ENCODE peak calls at places on chromosomes 2 and 18, in seven cellular contexts. B is heart right ventricle, L is upper lobe of right lung, G is fibroblast of mammary gland, M is H9, E is fibroblast of the aortic adventitia, N is epithelial cell of esophagus. R is an unnamed sample.

GRCh38 chr2:217798743-217799552 is 203.8 kb downstream of the TNS1 start:
- DNase-seq in B (no peak), L (no peak), G (no peak), M (peak), E (no peak), N (no peak), R (no peak)

GRCh38 chr18:74152270-74152669 is 3.9 kb downstream of the TIMM21 start:
- DNase-seq in B (no peak), L (no peak), G (no peak), M (no peak), E (no peak), N (no peak), R (no peak)

GRCh38 chr2:15092166-15092565 is 459.6 kb downstream of the LRATD1 start:
- DNase-seq in B (no peak), L (no peak), G (no peak), M (no peak), E (no peak), N (no peak), R (no peak)

GRCh38 chr2:239381709-239382134 is 19.1 kb downstream of the HDAC4 start:
- DNase-seq in B (no peak), L (no peak), G (no peak), M (no peak), E (no peak), N (no peak), R (no peak)

GRCh38 chr18:49238433-49239042 is 221.9 kb downstream of the DYM start:
- DNase-seq in B (no peak), L (no peak), G (peak), M (no peak), E (peak), N (peak), R (no peak)

GRCh38 chr2:145563752-145564615 is 1044.1 kb upstream of the ZEB2 start:
- DNase-seq in B (no peak), L (no peak), G (peak), M (no peak), E (peak), N (peak), R (no peak)

GRCh38 chr2:22213237-22213636 is 1089.5 kb downstream of the TDRD15 start:
- DNase-seq in B (no peak), L (no peak), G (no peak), M (no peak), E (no peak), N (no peak), R (no peak)

GRCh38 chr2:10167316-10167715 is 44.8 kb downstream of the RRM2 start:
- DNase-seq in B (no peak), L (no peak), G (no peak), M (no peak), E (no peak), N (no peak), R (no peak)

GRCh38 chr18:6747646-6748045 is 18.1 kb downstream of the ARHGAP28 start:
- DNase-seq in B (no peak), L (no peak), G (peak), M (no peak), E (peak), N (peak), R (peak)

GRCh38 chr2:88006912-88007439 is 9.4 kb downstream of the RNU2-63P start:
- DNase-seq in B (no peak), L (no peak), G (no peak), M (peak), E (no peak), N (no peak), R (no peak)

GRCh38 chr2:187150667-187151066 is 297.4 kb downstream of the CALCRL start:
- DNase-seq in B (no peak), L (no peak), G (peak), M (no peak), E (peak), N (peak), R (no peak)

GRCh38 chr2:39142012-39142346 is 21.1 kb upstream of the SOS1 start:
- DNase-seq in B (no peak), L (no peak), G (no peak), M (no peak), E (no peak), N (no peak), R (no peak)

GRCh38 chr2:227608469-227609338 is 5.9 kb downstream of the SCYGR3 start:
- DNase-seq in B (no peak), L (no peak), G (no peak), M (no peak), E (no peak), N (no peak), R (no peak)

GRCh38 chr2:223114917-223115316 is 62.9 kb downstream of the KCNE4 start:
- DNase-seq in B (no peak), L (no peak), G (no peak), M (no peak), E (no peak), N (no peak), R (no peak)

GRCh38 chr2:136448435-136448834 is 316.9 kb upstream of the THSD7B start:
- DNase-seq in B (no peak), L (no peak), G (no peak), M (no peak), E (no peak), N (no peak), R (no peak)

GRCh38 chr2:101502095-101502494 is 27.2 kb upstream of the RFX8 start:
- DNase-seq in B (no peak), L (no peak), G (no peak), M (no peak), E (no peak), N (no peak), R (no peak)

GRCh38 chr2:238288650-238289573 is 502 bp upstream of the PER2 start:
- DNase-seq in B (peak), L (peak), G (peak), M (peak), E (peak), N (peak), R (peak)
- TF ChIP-seq CTCF in B (peak), L (peak), G (no peak), M (peak), E (peak), N (no peak), R (peak)

GRCh38 chr2:148509703-148510036 is 134.9 kb upstream of the EPC2 start:
- DNase-seq in B (no peak), L (no peak), G (no peak), M (no peak), E (no peak), N (no peak), R (no peak)
- TF ChIP-seq CTCF in B (no peak), L (no peak), G (no peak), M (no peak), E (no peak), N (no peak), R (no peak)

DNA sequence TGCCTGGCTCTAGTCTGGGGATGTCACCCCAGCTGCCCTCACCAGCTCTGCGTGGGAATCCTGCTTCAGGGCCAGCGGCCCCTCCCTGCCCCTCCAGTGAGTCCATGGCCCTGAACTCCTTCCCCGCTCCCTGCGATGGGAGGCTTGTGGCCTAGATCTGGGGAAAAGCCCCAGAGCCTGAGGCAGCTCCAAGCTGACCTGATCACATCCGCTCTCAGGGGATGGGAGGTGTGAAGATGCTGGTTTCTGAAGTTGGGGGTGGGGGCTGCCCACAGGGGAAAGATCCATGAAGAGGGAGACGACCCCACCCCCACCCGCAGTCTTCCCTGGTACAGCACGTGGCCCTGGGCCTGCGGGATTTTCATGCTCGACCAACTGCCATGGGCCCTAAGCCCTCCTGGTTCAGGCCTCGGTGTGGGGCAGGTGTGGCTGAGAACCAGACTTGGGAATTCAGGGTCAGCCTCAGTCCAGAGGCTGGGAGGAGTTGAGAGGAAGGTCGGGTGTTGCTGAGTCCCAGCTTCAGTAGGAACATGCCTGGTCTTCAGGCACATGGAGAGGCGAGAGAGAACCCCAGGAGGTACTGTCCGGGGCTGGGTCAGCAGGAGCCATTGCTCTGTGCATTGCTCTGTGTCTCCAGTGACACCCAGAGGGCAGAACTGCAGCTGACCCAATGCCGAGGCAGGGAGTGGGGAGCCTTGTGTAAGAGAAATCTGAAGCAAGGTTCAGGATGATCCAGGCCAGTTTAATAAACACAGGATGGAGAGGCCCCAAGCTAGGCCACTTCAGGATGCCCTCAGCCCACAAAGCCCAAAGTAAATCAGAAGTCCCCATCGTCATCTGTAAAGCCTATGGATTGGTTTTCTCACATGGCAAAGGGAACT is 115.1 kb downstream of the CAPN13 start:
- DNase-seq in B (no peak), L (no peak), G (peak), M (no peak), E (peak), N (no peak), R (no peak)
- TF ChIP-seq CTCF in B (peak), L (no peak), G (peak), M (peak), E (peak), N (no peak), R (peak)

DNA sequence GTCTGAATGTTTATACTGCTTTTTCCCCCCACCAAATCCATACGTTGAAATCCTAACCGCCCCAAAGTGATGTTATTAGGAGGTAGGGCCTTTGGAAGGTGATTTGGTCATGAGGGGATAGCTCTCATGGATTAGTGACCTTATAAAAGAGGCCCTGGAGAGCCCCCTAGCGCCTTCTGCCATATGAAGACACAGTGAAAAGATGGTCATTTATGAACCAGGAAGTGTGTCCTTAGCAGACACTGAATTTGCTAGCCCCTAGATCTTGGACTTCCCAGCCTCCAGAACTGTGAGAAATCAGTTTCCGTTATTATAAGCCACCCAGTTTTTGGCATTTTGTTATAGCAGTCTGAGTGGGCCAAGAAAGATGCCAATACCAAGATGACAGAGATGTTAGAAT is 7.2 kb upstream of the TSN start:
- DNase-seq in B (no peak), L (no peak), G (peak), M (peak), E (peak), N (peak), R (peak)
- TF ChIP-seq CTCF in B (peak), L (no peak), G (peak), M (peak), E (peak), N (no peak), R (peak)

GRCh38 chr18:62187543-62188378 is 706 bp downstream of the RELCH start:
- DNase-seq in B (no peak), L (peak), G (peak), M (peak), E (peak), N (peak), R (no peak)
- TF ChIP-seq CTCF in B (no peak), L (no peak), G (peak), M (peak), E (peak), N (peak), R (no peak)

GRCh38 chr18:72651033-72651432 is 106.9 kb upstream of the CBLN2 start:
- DNase-seq in B (no peak), L (no peak), G (no peak), M (no peak), E (no peak), N (no peak), R (no peak)

GRCh38 chr18:72648079-72648478 is 103.9 kb upstream of the CBLN2 start:
- DNase-seq in B (no peak), L (no peak), G (no peak), M (no peak), E (no peak), N (no peak), R (no peak)

DNA sequence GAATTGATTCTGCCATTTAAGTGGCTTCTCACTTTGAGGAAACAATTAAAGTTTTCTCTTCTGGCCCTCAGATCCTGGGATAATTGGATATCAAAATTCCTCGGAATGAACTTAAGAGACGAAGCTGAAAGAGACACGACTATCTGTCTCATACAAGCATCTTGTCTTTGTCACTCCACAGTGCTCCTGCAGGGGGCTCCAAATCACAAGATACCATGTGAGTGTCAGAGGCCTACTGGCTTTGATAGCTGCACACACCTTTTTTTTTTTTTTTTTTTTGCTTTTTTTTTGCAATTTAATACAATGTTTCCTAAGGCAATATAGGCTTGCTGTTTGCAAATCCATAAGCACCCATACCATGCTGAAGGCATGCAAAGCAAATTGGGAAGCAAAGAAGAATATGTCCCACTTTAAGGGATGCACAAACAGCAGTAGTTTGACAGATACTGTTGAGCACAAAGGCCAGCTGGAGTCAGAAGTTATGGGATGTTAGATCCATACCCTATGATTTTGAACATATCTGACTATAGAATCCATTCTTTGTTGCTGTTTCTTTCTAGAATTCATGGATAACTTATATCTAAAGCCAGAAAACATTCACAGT is 109.0 kb upstream of the CBLN2 start:
- DNase-seq in B (no peak), L (no peak), G (peak), M (peak), E (no peak), N (peak), R (no peak)
- TF ChIP-seq CTCF in B (peak), L (peak), G (peak), M (peak), E (no peak), N (peak), R (peak)

GRCh38 chr18:9714832-9715343 is 6.8 kb downstream of the RAB31 start:
- DNase-seq in B (no peak), L (no peak), G (no peak), M (no peak), E (no peak), N (no peak), R (no peak)
- TF ChIP-seq CTCF in B (no peak), L (no peak), G (no peak), M (no peak), E (no peak), N (no peak), R (no peak)

GRCh38 chr2:24881623-24882022 is 38.4 kb downstream of the ADCY3 start:
- DNase-seq in B (no peak), L (no peak), G (no peak), M (no peak), E (no peak), N (no peak), R (no peak)
- TF ChIP-seq CTCF in B (no peak), L (no peak), G (peak), M (peak), E (no peak), N (no peak), R (no peak)

GRCh38 chr2:3743951-3744555 is 40.7 kb downstream of the DCDC2C start:
- DNase-seq in B (no peak), L (no peak), G (no peak), M (no peak), E (no peak), N (no peak), R (no peak)

GRCh38 chr2:3742743-3743142 is 39.4 kb downstream of the DCDC2C start:
- DNase-seq in B (no peak), L (no peak), G (no peak), M (peak), E (no peak), N (no peak), R (no peak)

GRCh38 chr2:3741372-3741771 is 38.0 kb downstream of the DCDC2C start:
- DNase-seq in B (no peak), L (no peak), G (no peak), M (no peak), E (no peak), N (no peak), R (no peak)

GRCh38 chr2:3739313-3739712 is 35.9 kb downstream of the DCDC2C start:
- DNase-seq in B (no peak), L (no peak), G (no peak), M (no peak), E (no peak), N (no peak), R (no peak)

GRCh38 chr2:3741867-3742602 is 38.7 kb downstream of the DCDC2C start:
- DNase-seq in B (no peak), L (no peak), G (no peak), M (peak), E (no peak), N (no peak), R (no peak)
- TF ChIP-seq CTCF in B (no peak), L (no peak), G (no peak), M (peak), E (no peak), N (no peak), R (no peak)

GRCh38 chr2:163884416-163884815 is 148.6 kb upstream of the FIGN start:
- DNase-seq in B (no peak), L (no peak), G (no peak), M (no peak), E (no peak), N (no peak), R (no peak)

GRCh38 chr2:163888591-163888990 is 152.8 kb upstream of the FIGN start:
- DNase-seq in B (no peak), L (no peak), G (no peak), M (no peak), E (no peak), N (no peak), R (no peak)

GRCh38 chr2:163887182-163887581 is 151.4 kb upstream of the FIGN start:
- DNase-seq in B (no peak), L (no peak), G (no peak), M (no peak), E (no peak), N (no peak), R (no peak)
- TF ChIP-seq CTCF in B (no peak), L (peak), G (peak), M (no peak), E (peak), N (peak), R (no peak)

R was measured in AG09319.